ENCODE peak calls at places on chromosomes 12 and 14, in nine cellular contexts. O, D, T, V, X, I, R, S and L are unnamed samples.

GRCh38 chr12:39587247-39587646 is 32.4 kb downstream of the ABCD2 start:
- DNase-seq in O (no peak), R (no peak), I (no peak), S (no peak), T (no peak), V (no peak), D (no peak), X (peak; percentile 15), L (no peak)

GRCh38 chr12:106245767-106246166 is 2.1 kb downstream of the CKAP4 start:
- DNase-seq in V (no peak), T (no peak), S (no peak), X (peak; percentile 55), I (peak; percentile 87), O (no peak), D (no peak), R (no peak), L (no peak)

GRCh38 chr14:85350667-85351066 is 179.3 kb upstream of the FLRT2 start:
- DNase-seq in I (no peak), X (no peak), T (no peak), V (no peak), D (no peak), O (no peak), S (no peak), R (no peak), L (no peak)

GRCh38 chr12:75712223-75712622 is 200.8 kb upstream of the KRR1 start:
- DNase-seq in O (no peak), S (no peak), T (no peak), V (no peak), I (no peak), X (peak; percentile 46), D (no peak), R (no peak), L (no peak)

GRCh38 chr12:107373238-107373809 is 280.0 kb upstream of the CRY1 start:
- DNase-seq in I (no peak), D (no peak), X (no peak), R (no peak), V (no peak), T (no peak), S (no peak), O (no peak), L (no peak)

GRCh38 chr12:8948711-8949524 is 527 bp downstream of the M6PR start:
- DNase-seq in O (no peak), S (no peak), R (no peak), I (no peak), T (no peak), V (no peak), X (peak; percentile 20), D (no peak), L (no peak)

GRCh38 chr12:105506678-105507310 is 176.3 kb downstream of the C12orf75 start:
- DNase-seq in T (no peak), D (no peak), S (no peak), V (no peak), R (no peak), O (no peak), I (no peak), X (no peak), L (no peak)

GRCh38 chr14:102746568-102747438 is 30.4 kb upstream of the TRAF3 start:
- DNase-seq in I (no peak), T (no peak), D (no peak), O (no peak), R (no peak), X (no peak), S (no peak), V (no peak), L (no peak)

GRCh38 chr12:5507944-5508343 is 76.0 kb downstream of the NTF3 start:
- DNase-seq in X (no peak), R (no peak), D (no peak), I (no peak), S (no peak), T (no peak), V (no peak), O (no peak), L (no peak)

GRCh38 chr12:24605916-24606315 is 343.0 kb downstream of the BCAT1 start:
- DNase-seq in R (no peak), T (no peak), X (no peak), V (no peak), D (no peak), S (no peak), I (no peak), O (no peak), L (no peak)

GRCh38 chr12:1808798-1809480 is 11.4 kb upstream of the LRTM2 start:
- DNase-seq in O (no peak), D (no peak), V (no peak), S (no peak), I (peak; percentile 60), X (no peak), T (peak; percentile 12), R (no peak), L (peak; percentile 8)

GRCh38 chr14:37608649-37609048 is 13.2 kb downstream of the TTC6 start:
- DNase-seq in S (no peak), I (no peak), R (no peak), V (no peak), X (no peak), D (no peak), O (no peak), T (no peak), L (no peak)

GRCh38 chr14:71684323-71684722 is 247.9 kb upstream of the RGS6 start:
- DNase-seq in T (no peak), X (no peak), I (no peak), V (no peak), S (no peak), R (no peak), O (no peak), D (no peak), L (no peak)

GRCh38 chr12:32680787-32681186 is 1.7 kb downstream of the DNM1L start:
- DNase-seq in D (no peak), X (no peak), O (no peak), R (no peak), T (no peak), S (no peak), I (no peak), V (no peak), L (no peak)

GRCh38 chr12:48194780-48195179 is 8.3 kb downstream of the OR10AD1 start:
- DNase-seq in I (no peak), V (no peak), O (no peak), D (no peak), X (no peak), T (no peak), R (no peak), S (no peak), L (no peak)

GRCh38 chr12:29309320-29309902 is 71.6 kb downstream of the ERGIC2 start:
- DNase-seq in R (no peak), O (no peak), X (peak; percentile 2), I (no peak), V (no peak), D (no peak), S (no peak), T (no peak), L (no peak)

GRCh38 chr12:130064999-130065398 is 97.3 kb upstream of the FZD10 start:
- DNase-seq in X (no peak), O (no peak), I (peak; percentile 21), S (no peak), T (no peak), V (peak; percentile 18), D (no peak), R (no peak), L (no peak)

GRCh38 chr14:90600619-90601018 is 203.8 kb downstream of the CALM1 start:
- DNase-seq in O (no peak), D (no peak), R (no peak), I (no peak), X (no peak), T (no peak), V (no peak), S (no peak), L (peak; percentile 69)

GRCh38 chr12:59459966-59460365 is 135.9 kb upstream of the SLC16A7 start:
- DNase-seq in I (no peak), T (no peak), X (peak; percentile 22), V (no peak), D (no peak), R (no peak), O (no peak), S (no peak), L (no peak)

GRCh38 chr14:106129274-106129673 is 602.9 kb downstream of the TMEM121 start:
- DNase-seq in S (no peak), I (no peak), T (no peak), O (no peak), D (no peak), R (no peak), X (no peak), V (no peak), L (no peak)

GRCh38 chr12:90945070-90945649 is 9.8 kb downstream of the CCER1 start:
- DNase-seq in D (no peak), X (peak; percentile 18), T (no peak), O (no peak), V (no peak), I (no peak), R (no peak), S (no peak), L (no peak)
- TF ChIP-seq CTCF in D (peak; percentile 47), X (peak; percentile 74), T (peak; percentile 62), O (peak; percentile 61), V (no peak), I (peak; percentile 55), R (peak; percentile 70), S (peak; percentile 65), L (peak; percentile 71)

DNA sequence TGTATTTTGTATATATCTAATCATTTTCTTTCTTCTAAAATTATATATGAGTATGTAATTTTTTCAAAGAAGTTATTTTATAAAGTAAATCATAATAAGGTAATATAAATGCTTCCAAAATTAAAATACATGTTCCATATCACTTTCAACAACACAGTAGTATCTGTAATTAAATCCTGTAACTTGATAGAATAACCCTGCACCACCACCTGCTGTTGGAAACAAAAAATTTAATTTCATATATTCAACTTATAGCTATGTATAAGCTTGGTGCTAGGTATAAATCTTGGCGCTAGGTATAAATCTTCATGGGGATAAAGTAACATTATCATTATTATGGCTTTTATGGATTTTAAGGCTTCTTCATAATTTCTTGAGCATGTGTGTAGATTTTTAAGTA is 149.7 kb upstream of the DCN start:
- DNase-seq in O (no peak), R (no peak), I (no peak), T (no peak), V (no peak), S (no peak), X (no peak), D (no peak), L (no peak)
- TF ChIP-seq CTCF in O (peak; percentile 35), R (no peak), I (peak; percentile 22), T (peak; percentile 30), V (no peak), S (no peak), X (no peak), D (no peak), L (no peak)

DNA sequence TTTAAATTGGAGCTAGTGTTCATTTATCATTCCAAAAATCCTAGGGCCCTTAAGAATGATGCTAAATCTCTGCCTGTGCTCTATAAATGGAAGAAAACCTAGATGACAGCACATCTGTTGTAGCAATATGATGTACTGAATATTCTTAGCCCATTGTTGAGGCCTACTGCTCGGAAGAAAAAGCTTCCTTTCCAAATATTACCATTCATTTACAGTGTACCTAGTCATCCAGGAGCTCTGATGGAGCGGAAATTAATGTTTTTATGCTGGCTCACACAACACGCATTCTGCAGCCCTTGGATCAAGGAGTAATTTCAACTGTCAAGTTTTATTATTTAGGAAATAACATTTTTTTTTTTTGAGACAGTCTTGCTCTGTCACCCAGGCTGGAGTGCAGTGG is 77.4 kb downstream of the EML1 start:
- DNase-seq in T (no peak), X (no peak), S (no peak), I (no peak), O (no peak), V (no peak), R (no peak), D (no peak), L (no peak)
- TF ChIP-seq CTCF in T (no peak), X (no peak), S (no peak), I (no peak), O (no peak), V (no peak), R (no peak), D (no peak), L (no peak)

GRCh38 chr12:42834062-42834461 is 244.5 kb upstream of the PRICKLE1 start:
- DNase-seq in R (no peak), O (no peak), S (no peak), I (no peak), V (no peak), T (no peak), X (no peak), D (no peak), L (no peak)
- TF ChIP-seq CTCF in R (no peak), O (no peak), S (no peak), I (no peak), V (no peak), T (no peak), X (no peak), D (no peak), L (no peak)